ENCODE peak calls at places on chromosome 12, in ten cellular contexts. E, B, J, H, U, K, F, X, T and P are unnamed samples.

GRCh38 chr12:120110550-120111501 is 5.7 kb downstream of the RAB35 start:
- DNase-seq in B (peak), F (no peak), X (peak), H (peak), U (peak), T (no peak), E (peak), K (no peak), J (no peak), P (no peak)

GRCh38 chr12:55641595-55641994 is 4.9 kb downstream of the OR10P1 start:
- DNase-seq in J (peak), X (no peak), E (no peak), H (no peak), T (no peak), B (no peak), K (no peak), U (no peak), F (no peak), P (no peak)

GRCh38 chr12:10528150-10528953 is 22.7 kb downstream of the EIF2S3B start:
- DNase-seq in F (no peak), T (no peak), H (no peak), K (no peak), X (no peak), E (no peak), B (no peak), U (no peak), J (peak), P (no peak)

GRCh38 chr12:1575799-1576401 is 18.5 kb downstream of the FBXL14 start:
- DNase-seq in J (no peak), X (no peak), K (peak), T (no peak), F (no peak), B (no peak), H (no peak), U (no peak), E (no peak), P (no peak)

GRCh38 chr12:55631743-55632142 is 4.9 kb upstream of the OR10P1 start:
- DNase-seq in T (no peak), K (no peak), F (no peak), X (no peak), H (no peak), J (no peak), E (no peak), U (no peak), B (no peak), P (no peak)

GRCh38 chr12:98185606-98186005 is 329.8 kb upstream of the TMPO start:
- DNase-seq in K (peak), J (no peak), B (no peak), E (no peak), U (no peak), F (no peak), H (no peak), X (no peak), T (no peak), P (no peak)

GRCh38 chr12:72277415-72277814 is 5.2 kb downstream of the TRHDE start:
- DNase-seq in F (no peak), B (no peak), U (no peak), E (no peak), X (no peak), J (no peak), K (peak), H (no peak), T (no peak), P (no peak)

GRCh38 chr12:62898568-62898967 is 36.4 kb downstream of the PPM1H start:
- DNase-seq in U (no peak), X (no peak), E (no peak), J (no peak), K (no peak), H (no peak), F (no peak), T (no peak), B (no peak), P (no peak)

GRCh38 chr12:115088995-115089841 is 405.2 kb upstream of the TBX3 start:
- DNase-seq in F (no peak), T (no peak), J (no peak), X (no peak), B (no peak), H (no peak), U (no peak), E (no peak), K (no peak), P (no peak)

GRCh38 chr12:109606261-109607028 is 32.9 kb downstream of the MVK start:
- DNase-seq in H (no peak), K (no peak), E (no peak), X (no peak), J (peak), U (no peak), T (peak), B (no peak), F (no peak), P (no peak)

GRCh38 chr12:80861636-80862378 is 75.9 kb downstream of the LIN7A start:
- DNase-seq in K (peak), J (no peak), F (no peak), H (no peak), E (no peak), B (no peak), U (no peak), X (no peak), T (peak), P (no peak)

GRCh38 chr12:127145543-127145928 is 1121.4 kb upstream of the TMEM132C start:
- DNase-seq in B (no peak), F (no peak), X (no peak), H (no peak), E (no peak), U (no peak), T (no peak), K (peak), J (no peak), P (no peak)

GRCh38 chr12:57296291-57296690 is 45.3 kb upstream of the STAC3 start:
- DNase-seq in T (no peak), F (no peak), K (peak), J (no peak), U (no peak), E (no peak), X (no peak), H (no peak), B (no peak), P (no peak)

GRCh38 chr12:85781751-85782150 is 54.5 kb downstream of the RASSF9 start:
- DNase-seq in F (no peak), J (peak), X (no peak), U (no peak), B (no peak), E (no peak), H (no peak), K (no peak), T (no peak), P (no peak)

GRCh38 chr12:130664772-130665171 is 51.3 kb downstream of the RIMBP2 start:
- DNase-seq in X (no peak), E (no peak), U (no peak), H (no peak), B (no peak), F (no peak), T (no peak), K (no peak), J (no peak), P (no peak)

GRCh38 chr12:8078400-8078799 is 3.7 kb upstream of the NECAP1 start:
- DNase-seq in B (peak), X (no peak), K (peak), F (no peak), J (peak), U (peak), H (peak), E (no peak), T (peak), P (no peak)

GRCh38 chr12:98418357-98419075 is 96.9 kb upstream of the TMPO start:
- DNase-seq in F (no peak), E (peak), U (no peak), B (no peak), X (peak), J (peak), K (peak), T (peak), H (no peak), P (peak)

GRCh38 chr12:95721320-95721719 is 69.2 kb downstream of the NTN4 start:
- DNase-seq in F (no peak), H (no peak), T (no peak), B (no peak), K (peak), J (no peak), X (no peak), U (no peak), E (no peak), P (no peak)

GRCh38 chr12:130686511-130686981 is 29.6 kb downstream of the RIMBP2 start:
- DNase-seq in K (no peak), T (no peak), H (no peak), U (no peak), B (no peak), F (no peak), E (no peak), X (no peak), J (peak), P (no peak)

GRCh38 chr12:39628836-39629235 is 9.2 kb upstream of the ABCD2 start:
- DNase-seq in X (no peak), B (no peak), T (no peak), H (no peak), U (no peak), F (no peak), J (no peak), E (no peak), K (no peak), P (no peak)

GRCh38 chr12:65204886-65205525 is 35.6 kb downstream of the LEMD3 start:
- DNase-seq in H (no peak), X (no peak), B (no peak), U (no peak), T (no peak), J (no peak), K (no peak), F (no peak), E (no peak), P (no peak)

GRCh38 chr12:121957831-121958515 is 39.6 kb downstream of the CFAP251 start:
- DNase-seq in K (no peak), X (no peak), T (no peak), F (no peak), U (no peak), J (peak), H (no peak), E (no peak), B (no peak), P (no peak)

GRCh38 chr12:113933201-113933786 is 32.8 kb downstream of the RBM19 start:
- DNase-seq in B (no peak), H (no peak), E (no peak), K (peak), U (no peak), J (no peak), T (no peak), F (no peak), X (no peak), P (no peak)

GRCh38 chr12:88237954-88238353 is 95.8 kb downstream of the TMTC3 start:
- DNase-seq in F (no peak), H (no peak), K (peak), X (no peak), B (no peak), E (no peak), T (no peak), U (no peak), J (no peak), P (peak)